ENCODE peak calls at places on chromosome X, in seven cellular contexts. J, C, P, E, V, L and K are unnamed samples.

GRCh38 chrX:994780-995179 is 217.7 kb downstream of the CRLF2 start:
- DNase-seq in V (no peak), L (no peak), J (no peak), P (no peak), E (no peak), C (no peak), K (no peak)

GRCh38 chrX:77597511-77597910 is 150.3 kb downstream of the FGF16 start:
- DNase-seq in P (peak), L (no peak), V (no peak), E (no peak), J (no peak), C (no peak), K (no peak)

GRCh38 chrX:8741981-8742380 is 10.0 kb upstream of the ANOS1 start:
- DNase-seq in C (no peak), V (no peak), E (no peak), J (no peak), P (no peak), L (no peak), K (no peak)

GRCh38 chrX:10393899-10394298 is 226.5 kb downstream of the MID1 start:
- DNase-seq in J (peak), L (no peak), C (no peak), E (no peak), V (no peak), P (no peak), K (no peak)

GRCh38 chrX:57930051-57930450 is 19.8 kb upstream of the ZXDA start:
- DNase-seq in E (no peak), J (peak), L (no peak), C (no peak), P (no peak), V (no peak), K (peak)

GRCh38 chrX:8607326-8607725 is 124.6 kb downstream of the ANOS1 start:
- DNase-seq in C (no peak), J (no peak), E (peak), P (no peak), L (no peak), V (no peak), K (no peak)

GRCh38 chrX:76454456-76454927 is 27.0 kb downstream of the MAGEE1 start:
- DNase-seq in P (peak), V (no peak), C (peak), J (peak), E (peak), L (peak), K (no peak)

GRCh38 chrX:9861711-9862110 is 75.5 kb downstream of the SHROOM2 start:
- DNase-seq in J (no peak), E (no peak), C (no peak), V (no peak), P (no peak), L (no peak), K (no peak)

GRCh38 chrX:78593701-78594100 is 65.4 kb downstream of the RTL3 start:
- DNase-seq in L (no peak), V (no peak), P (no peak), C (no peak), E (no peak), J (no peak), K (no peak)

GRCh38 chrX:42978655-42979379 is 200.9 kb upstream of the PPP1R2C start:
- DNase-seq in J (no peak), E (peak), C (no peak), L (no peak), P (no peak), V (no peak), K (peak)

GRCh38 chrX:109327271-109327670 is 154.6 kb downstream of the GUCY2F start:
- DNase-seq in P (no peak), E (no peak), C (no peak), L (no peak), J (no peak), V (no peak), K (peak)

GRCh38 chrX:45750639-45751038 is 550.0 kb upstream of the DIPK2B start:
- DNase-seq in V (no peak), L (no peak), C (no peak), P (peak), J (no peak), E (no peak), K (no peak)

GRCh38 chrX:133538148-133538547 is 122.9 kb upstream of the GPC4 start:
- DNase-seq in L (no peak), V (no peak), J (no peak), P (no peak), E (no peak), C (no peak), K (no peak)

GRCh38 chrX:16771483-16772398 is 14.5 kb upstream of the TXLNG start:
- DNase-seq in L (peak), P (peak), J (peak), E (peak), C (peak), V (peak), K (no peak)

DNA sequence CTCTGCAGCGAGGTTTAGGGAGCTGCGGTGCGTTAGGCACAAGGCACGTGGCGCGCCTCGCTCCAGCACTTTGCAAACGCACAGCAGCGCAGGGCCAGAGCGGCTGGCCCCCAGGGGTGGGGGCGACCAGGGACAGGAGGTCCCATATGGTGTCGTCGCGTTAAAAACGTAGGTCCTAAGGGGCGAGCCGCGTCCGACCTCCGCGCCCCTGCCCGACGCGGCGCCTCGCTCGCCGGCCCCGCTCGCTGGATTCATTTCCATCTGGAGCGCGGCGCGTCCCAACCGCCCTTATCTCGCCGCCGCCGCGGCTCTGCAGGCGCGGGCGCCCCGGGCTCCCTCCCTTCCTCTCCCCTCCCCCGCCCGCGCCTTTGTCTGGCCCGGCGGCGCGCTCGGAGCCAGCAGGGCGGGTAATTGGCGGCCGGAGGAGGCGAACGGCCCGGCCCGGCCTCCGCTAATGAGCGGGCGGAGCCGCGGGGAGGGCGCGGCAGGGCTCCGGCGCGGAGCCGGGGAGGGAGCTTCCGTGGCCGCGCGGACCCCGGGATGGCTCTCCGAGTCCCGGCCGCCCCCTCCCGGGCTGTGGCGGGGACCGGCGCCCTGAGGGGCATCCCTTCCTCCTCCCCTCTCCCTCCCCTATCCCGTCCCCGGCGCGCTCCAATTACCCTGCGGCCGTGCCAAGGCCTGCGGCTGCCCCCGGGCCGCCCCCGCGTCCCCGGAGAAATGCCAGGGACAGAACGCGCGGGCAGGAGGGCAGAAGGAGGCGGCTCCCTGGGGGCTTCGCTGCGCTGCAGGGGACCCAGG is 409.0 kb downstream of the BCOR start:
- DNase-seq in V (peak), J (peak), C (peak), P (peak), E (peak), L (peak), K (peak)
- H3K18ac ChIP-seq in V (peak), J (no peak), C (peak), P (no peak), E (peak), L (peak), K (peak)

GRCh38 chrX:40866878-40867277 is 131.5 kb upstream of the MED14 start:
- DNase-seq in V (no peak), P (no peak), C (no peak), J (no peak), L (no peak), E (no peak), K (peak)

GRCh38 chrX:40868868-40869267 is 133.5 kb upstream of the MED14 start:
- DNase-seq in L (no peak), E (no peak), C (no peak), V (no peak), J (no peak), P (no peak), K (no peak)

GRCh38 chrX:40867352-40867751 is 132.0 kb upstream of the MED14 start:
- DNase-seq in E (peak), L (no peak), C (no peak), P (peak), V (no peak), J (peak), K (peak)

DNA sequence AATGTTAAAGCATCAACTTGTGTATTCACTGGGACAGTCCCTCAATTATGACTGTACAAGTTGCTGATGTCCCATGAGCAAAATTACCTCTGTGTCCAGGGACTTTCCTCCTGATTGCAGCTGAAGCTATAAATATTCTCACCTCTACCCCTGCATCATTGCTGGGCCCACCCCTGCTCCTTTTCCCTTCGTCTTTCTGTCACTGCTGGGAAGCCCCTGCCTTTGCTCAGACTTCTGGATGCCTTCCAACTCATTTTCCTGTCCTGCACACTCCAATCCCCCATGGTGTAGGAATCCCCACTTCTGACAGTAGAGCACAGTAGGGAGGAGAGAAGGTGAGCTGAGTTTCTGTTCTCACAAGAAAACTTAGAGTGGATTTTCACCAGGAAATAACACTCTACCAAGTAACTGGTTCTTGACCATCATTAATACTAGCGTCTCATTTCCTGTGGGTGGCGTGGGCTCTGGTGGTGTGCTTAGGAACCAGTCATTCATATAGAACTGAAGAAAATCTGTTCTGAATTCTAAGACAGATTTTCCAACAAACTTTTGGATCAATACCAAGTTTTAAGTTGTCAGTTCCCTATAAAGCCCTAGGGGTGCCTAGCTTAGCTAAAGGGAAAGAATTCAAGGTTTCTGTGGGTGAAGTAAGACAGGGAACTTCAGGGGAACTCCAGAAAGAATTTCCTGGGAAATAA is 136.2 kb upstream of the MED14 start:
- DNase-seq in C (no peak), J (peak), P (peak), V (no peak), E (no peak), L (no peak), K (no peak)
- H3K9ac ChIP-seq in C (no peak), J (no peak), P (no peak), V (no peak), E (no peak), L (no peak), K (no peak)

GRCh38 chrX:150201841-150202240 is 161.3 kb upstream of the MAMLD1 start:
- DNase-seq in J (no peak), P (no peak), C (no peak), V (no peak), L (no peak), E (no peak), K (no peak)

GRCh38 chrX:150201391-150201790 is 161.7 kb upstream of the MAMLD1 start:
- DNase-seq in L (no peak), V (no peak), J (no peak), E (no peak), C (no peak), P (no peak), K (no peak)

GRCh38 chrX:150199803-150200202 is 163.3 kb upstream of the MAMLD1 start:
- DNase-seq in C (no peak), J (no peak), E (no peak), V (no peak), L (no peak), P (no peak), K (no peak)

GRCh38 chrX:150200361-150200760 is 162.8 kb upstream of the MAMLD1 start:
- DNase-seq in P (no peak), V (no peak), J (no peak), L (no peak), E (no peak), C (no peak), K (no peak)

GRCh38 chrX:150200820-150201287 is 162.3 kb upstream of the MAMLD1 start:
- DNase-seq in J (peak), V (no peak), L (no peak), P (peak), C (no peak), E (peak), K (peak)
- H3K18ac ChIP-seq in J (no peak), V (no peak), L (no peak), P (no peak), C (no peak), E (no peak), K (no peak)

GRCh38 chrX:21883258-21883657 is 27.5 kb downstream of the YY2 start:
- DNase-seq in L (no peak), C (no peak), J (no peak), E (no peak), V (no peak), P (peak), K (no peak)

GRCh38 chrX:21881881-21882574 is 26.2 kb downstream of the YY2 start:
- DNase-seq in V (no peak), L (no peak), E (no peak), C (no peak), J (no peak), P (no peak), K (no peak)

GRCh38 chrX:21885568-21885967 is 29.8 kb downstream of the YY2 start:
- DNase-seq in V (peak), E (peak), C (no peak), J (peak), P (peak), L (no peak), K (no peak)
- H3K9ac ChIP-seq in V (no peak), E (no peak), C (no peak), J (no peak), P (no peak), L (no peak), K (no peak)

DNA sequence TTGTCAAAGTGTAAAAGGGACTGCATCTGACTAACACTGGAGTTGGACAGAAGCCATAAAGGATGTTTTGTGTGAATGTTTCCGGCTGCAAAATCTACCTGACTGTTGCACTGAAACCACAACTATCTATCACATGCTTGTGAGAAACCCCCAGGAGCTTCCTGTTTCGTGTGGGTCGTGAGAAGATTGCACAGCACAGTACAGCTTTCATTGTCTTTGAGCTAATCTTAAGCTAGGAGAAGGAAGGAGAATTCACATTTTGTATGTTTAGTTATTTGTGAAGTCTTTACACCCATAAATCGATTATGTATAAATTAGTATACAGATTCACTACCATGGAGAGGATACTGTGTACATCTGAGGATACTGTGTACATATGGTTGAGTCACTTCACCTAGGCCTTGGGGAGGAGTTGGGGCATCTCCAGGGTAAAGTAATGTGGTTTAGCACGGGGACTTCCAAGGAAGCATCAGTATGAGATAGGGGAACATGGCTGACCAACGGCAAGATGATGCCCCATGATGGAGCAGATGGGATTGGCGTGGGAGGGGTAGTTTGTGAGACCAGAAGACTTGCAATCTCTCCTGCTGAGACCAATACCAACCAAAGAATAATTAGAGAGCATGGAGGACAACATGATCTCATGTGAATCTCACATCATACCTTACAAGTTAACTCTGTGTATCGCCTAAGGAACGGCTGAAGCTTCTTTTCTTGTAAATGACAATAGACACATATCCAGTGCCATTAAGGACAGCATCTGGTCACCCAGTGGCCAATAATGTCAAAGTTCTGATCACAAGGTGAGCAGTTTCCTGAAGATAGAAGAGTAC is 43.1 kb upstream of the FAM9C start:
- DNase-seq in J (peak), V (no peak), P (peak), L (no peak), E (no peak), C (no peak), K (no peak)
- H3K18ac ChIP-seq in J (no peak), V (no peak), P (peak), L (no peak), E (no peak), C (no peak), K (no peak)

GRCh38 chrX:112841114-112841819 is 636 bp upstream of the AMOT start:
- DNase-seq in L (peak), C (peak), P (peak), V (peak), J (peak), E (peak), K (peak)
- H3K9ac ChIP-seq in L (no peak), C (peak), P (peak), V (no peak), J (peak), E (peak), K (peak)

GRCh38 chrX:12197030-12197429 is 58.8 kb downstream of the FRMPD4 start:
- DNase-seq in E (no peak), P (no peak), C (no peak), V (no peak), J (no peak), L (no peak), K (no peak)
- H3K18ac ChIP-seq in E (no peak), P (no peak), C (no peak), V (no peak), J (no peak), L (no peak), K (no peak)

GRCh38 chrX:13029341-13029740 is 15.1 kb downstream of the FAM9C start:
- DNase-seq in C (peak), V (no peak), E (peak), P (peak), L (no peak), J (peak), K (no peak)

GRCh38 chrX:13029831-13030771 is 14.3 kb downstream of the FAM9C start:
- DNase-seq in C (peak), E (peak), J (no peak), L (no peak), V (no peak), P (peak), K (peak)

GRCh38 chrX:13026877-13027652 is 17.4 kb downstream of the FAM9C start:
- DNase-seq in P (no peak), V (no peak), C (no peak), L (no peak), J (no peak), E (no peak), K (no peak)

GRCh38 chrX:13024911-13025454 is 19.4 kb downstream of the FAM9C start:
- DNase-seq in V (no peak), J (no peak), P (no peak), L (no peak), E (peak), C (no peak), K (peak)

DNA sequence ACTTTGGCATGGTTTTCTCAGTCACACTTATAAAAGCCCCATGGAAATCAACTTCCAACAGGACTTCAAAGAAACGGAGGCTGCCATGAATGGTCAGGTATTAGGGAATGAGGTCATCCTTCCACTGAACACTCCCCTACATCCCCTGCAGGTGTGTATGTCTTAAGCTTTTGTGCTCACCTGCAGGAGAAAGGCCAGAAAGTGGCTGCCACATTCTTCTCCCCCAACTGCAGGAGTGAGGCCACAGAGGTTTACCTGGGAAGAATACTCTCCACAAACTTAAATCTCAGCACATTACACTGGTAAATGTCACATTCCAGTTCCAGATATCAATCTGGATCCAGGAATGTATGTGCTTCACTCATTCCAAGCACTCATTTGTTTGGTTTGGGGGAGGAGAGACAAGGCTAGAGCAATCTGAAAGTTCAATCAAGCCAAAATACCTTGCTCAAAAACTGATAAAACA is 15.5 kb downstream of the FAM9C start:
- DNase-seq in P (no peak), C (peak), J (no peak), E (peak), V (no peak), L (no peak), K (peak)
- H3K9ac ChIP-seq in P (peak), C (no peak), J (no peak), E (peak), V (no peak), L (no peak), K (no peak)

GRCh38 chrX:2301901-2302300 is 198.9 kb downstream of the DHRSX start:
- DNase-seq in V (no peak), P (no peak), J (no peak), L (no peak), E (no peak), C (no peak), K (no peak)

GRCh38 chrX:2299871-2300270 is 200.9 kb downstream of the DHRSX start:
- DNase-seq in C (no peak), V (no peak), L (no peak), P (no peak), J (no peak), E (no peak), K (no peak)
- H3K18ac ChIP-seq in C (no peak), V (no peak), L (no peak), P (no peak), J (no peak), E (no peak), K (no peak)